ENCODE peak calls at places on chromosomes 2 and 18, in four cellular contexts. F is upper lobe of left lung, S is tibial nerve, M is heart left ventricle. Y is an unnamed sample.

GRCh38 chr2:111986116-111986900 is 68.8 kb upstream of the TMEM87B start:
- DNase-seq in M (no peak), S (no peak), F (no peak), Y (no peak)

GRCh38 chr2:152525277-152525838 is 190.4 kb downstream of the FMNL2 start:
- DNase-seq in S (no peak), M (no peak), F (peak; percentile 44), Y (no peak)

GRCh38 chr2:77521931-77522470 is at the start of gene LRRTM4:
- DNase-seq in S (peak; percentile 13), M (no peak), F (no peak), Y (no peak)

GRCh38 chr2:45000921-45001628 is 8.2 kb downstream of the SIX2 start:
- DNase-seq in S (no peak), M (no peak), F (no peak), Y (no peak)

GRCh38 chr18:6881034-6881800 is 151.7 kb downstream of the ARHGAP28 start:
- DNase-seq in S (peak; percentile 87), F (no peak), M (no peak), Y (no peak)

GRCh38 chr18:58438161-58438983 is 190.5 kb downstream of the ALPK2 start:
- DNase-seq in S (no peak), F (no peak), M (no peak), Y (no peak)

GRCh38 chr2:65300772-65301711 is 73.4 kb downstream of the ACTR2 start:
- DNase-seq in S (peak; percentile 28), F (peak; percentile 65), M (peak; percentile 79), Y (peak; percentile 74)

GRCh38 chr2:95305341-95306058 is 8.4 kb downstream of the KCNIP3 start:
- DNase-seq in M (no peak), S (no peak), F (peak; percentile 47), Y (no peak)

GRCh38 chr2:85771486-85771885 is 17.7 kb downstream of the ATOH8 start:
- DNase-seq in M (peak; percentile 13), S (no peak), F (no peak), Y (no peak)

GRCh38 chr2:216341151-216341550 is 31.1 kb downstream of the MARCHF4 start:
- DNase-seq in S (no peak), M (no peak), F (no peak), Y (no peak)

GRCh38 chr2:44715671-44716077 is 225.8 kb upstream of the SIX3 start:
- DNase-seq in S (no peak), F (no peak), M (no peak), Y (no peak)

GRCh38 chr2:157748371-157749132 is 119.9 kb upstream of the ACVR1C start:
- DNase-seq in S (no peak), F (no peak), M (no peak), Y (no peak)

GRCh38 chr2:238005528-238005927 is 38.7 kb downstream of the UBE2F start:
- DNase-seq in F (no peak), S (no peak), M (no peak), Y (no peak)

GRCh38 chr2:121360566-121361300 is 75.7 kb upstream of the TFCP2L1 start:
- DNase-seq in F (peak; percentile 73), S (no peak), M (no peak), Y (no peak)

GRCh38 chr2:88831792-88832248 is 140.3 kb downstream of the RPIA start:
- DNase-seq in F (peak; percentile 75), M (peak; percentile 76), S (peak; percentile 33), Y (peak; percentile 29)

GRCh38 chr2:237199577-237199976 is 113.9 kb downstream of the COPS8 start:
- DNase-seq in F (no peak), M (no peak), S (no peak), Y (no peak)

GRCh38 chr18:33375829-33376228 is 64.7 kb downstream of the CCDC178 start:
- DNase-seq in F (no peak), S (no peak), M (no peak), Y (no peak)

GRCh38 chr2:71778514-71779305 is 325.3 kb downstream of the DYSF start:
- DNase-seq in S (no peak), F (no peak), M (no peak), Y (no peak)

GRCh38 chr2:209985879-209986278 is 16.6 kb upstream of the RPE start:
- DNase-seq in F (no peak), S (no peak), M (no peak), Y (no peak)

GRCh38 chr18:8084160-8084559 is 517.0 kb downstream of the PTPRM start:
- DNase-seq in M (peak; percentile 51), F (no peak), S (peak; percentile 6), Y (no peak)

GRCh38 chr2:105294844-105295481 is 34.6 kb downstream of the TGFBRAP1 start:
- DNase-seq in F (no peak), M (no peak), S (no peak), Y (no peak)

DNA sequence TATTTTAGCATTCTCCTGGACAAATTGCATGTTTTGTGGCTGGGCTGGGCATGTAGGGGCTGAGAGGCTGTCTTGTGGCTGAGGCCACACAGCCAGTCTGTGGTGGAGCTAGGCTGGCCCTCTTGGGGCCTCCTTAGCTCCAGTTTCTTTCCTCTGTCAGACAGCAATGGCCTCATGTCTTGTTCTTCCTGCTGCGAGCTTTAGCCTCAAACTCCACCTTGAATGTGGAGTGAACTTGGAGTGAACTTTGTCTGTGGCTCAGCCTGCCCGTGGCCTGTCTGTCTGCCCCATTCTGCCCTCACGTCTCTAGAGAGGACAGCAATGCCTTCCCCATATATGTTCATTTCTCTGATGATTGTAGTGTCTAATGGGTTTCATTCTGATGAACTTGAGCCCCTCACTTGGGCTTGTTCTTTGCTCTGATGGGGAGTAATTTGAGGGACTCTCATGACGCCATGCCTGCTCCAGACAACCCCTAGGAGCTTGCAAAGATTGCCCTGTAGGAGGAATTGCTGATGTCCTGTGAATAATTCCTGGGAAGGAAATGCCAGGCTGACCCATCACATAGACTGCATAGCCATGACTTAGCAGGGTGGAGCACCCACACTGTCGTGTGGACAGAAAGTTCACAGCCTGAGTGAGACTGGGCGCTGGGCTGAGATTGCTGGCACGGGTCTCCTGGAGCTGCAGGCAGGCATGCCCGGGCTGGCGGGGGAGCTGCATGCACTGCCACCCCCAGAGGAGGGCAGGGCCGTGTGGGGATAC is 42.6 kb downstream of the ASAP2 start:
- DNase-seq in F (no peak), S (no peak), M (no peak), Y (no peak)
- TF ChIP-seq POLR2A in F (no peak), S (no peak), M (no peak), Y (no peak)

GRCh38 chr2:135525786-135526185 is 5.2 kb downstream of the ZRANB3 start:
- DNase-seq in F (no peak), S (no peak), M (no peak), Y (no peak)

GRCh38 chr2:135530313-135531230 is at the start of gene ZRANB3:
- DNase-seq in M (peak; percentile 91), F (peak; percentile 98), S (peak; percentile 94), Y (peak; percentile 58)

GRCh38 chr2:135528006-135528405 is 3.0 kb downstream of the ZRANB3 start:
- DNase-seq in S (no peak), M (no peak), F (no peak), Y (no peak)

GRCh38 chr2:135532581-135532980 is 1.3 kb downstream of the R3HDM1 start:
- DNase-seq in S (no peak), M (no peak), F (no peak), Y (no peak)

GRCh38 chr2:135531231-135532197 is at the start of gene R3HDM1:
- DNase-seq in M (peak; percentile 95), S (peak; percentile 100), F (peak; percentile 97), Y (peak; percentile 75)
- TF ChIP-seq POLR2A in M (no peak), S (peak; percentile 47), F (no peak), Y (peak; percentile 48)

DNA sequence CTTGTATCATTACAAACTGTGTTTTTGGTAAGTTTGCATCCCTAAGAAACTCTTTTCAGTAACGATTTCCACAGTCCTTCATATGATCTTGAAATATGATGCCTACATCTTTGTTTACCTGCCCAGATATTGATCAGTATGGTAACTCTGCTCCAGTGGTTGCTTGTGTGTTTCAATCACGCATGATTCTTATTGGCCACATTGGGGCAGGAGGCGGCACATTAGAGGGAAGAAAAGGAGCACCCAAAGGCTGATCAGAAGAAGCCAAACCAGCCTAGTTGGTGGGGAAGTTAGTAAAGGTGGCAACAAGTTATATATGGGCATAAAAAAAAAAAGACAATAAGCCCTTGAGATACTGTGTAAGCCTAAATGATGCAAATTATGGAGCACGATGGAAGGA is 158.9 kb downstream of the RHBDD1 start:
- DNase-seq in M (no peak), S (no peak), F (no peak), Y (no peak)
- TF ChIP-seq POLR2A in M (no peak), S (no peak), F (no peak), Y (no peak)

DNA sequence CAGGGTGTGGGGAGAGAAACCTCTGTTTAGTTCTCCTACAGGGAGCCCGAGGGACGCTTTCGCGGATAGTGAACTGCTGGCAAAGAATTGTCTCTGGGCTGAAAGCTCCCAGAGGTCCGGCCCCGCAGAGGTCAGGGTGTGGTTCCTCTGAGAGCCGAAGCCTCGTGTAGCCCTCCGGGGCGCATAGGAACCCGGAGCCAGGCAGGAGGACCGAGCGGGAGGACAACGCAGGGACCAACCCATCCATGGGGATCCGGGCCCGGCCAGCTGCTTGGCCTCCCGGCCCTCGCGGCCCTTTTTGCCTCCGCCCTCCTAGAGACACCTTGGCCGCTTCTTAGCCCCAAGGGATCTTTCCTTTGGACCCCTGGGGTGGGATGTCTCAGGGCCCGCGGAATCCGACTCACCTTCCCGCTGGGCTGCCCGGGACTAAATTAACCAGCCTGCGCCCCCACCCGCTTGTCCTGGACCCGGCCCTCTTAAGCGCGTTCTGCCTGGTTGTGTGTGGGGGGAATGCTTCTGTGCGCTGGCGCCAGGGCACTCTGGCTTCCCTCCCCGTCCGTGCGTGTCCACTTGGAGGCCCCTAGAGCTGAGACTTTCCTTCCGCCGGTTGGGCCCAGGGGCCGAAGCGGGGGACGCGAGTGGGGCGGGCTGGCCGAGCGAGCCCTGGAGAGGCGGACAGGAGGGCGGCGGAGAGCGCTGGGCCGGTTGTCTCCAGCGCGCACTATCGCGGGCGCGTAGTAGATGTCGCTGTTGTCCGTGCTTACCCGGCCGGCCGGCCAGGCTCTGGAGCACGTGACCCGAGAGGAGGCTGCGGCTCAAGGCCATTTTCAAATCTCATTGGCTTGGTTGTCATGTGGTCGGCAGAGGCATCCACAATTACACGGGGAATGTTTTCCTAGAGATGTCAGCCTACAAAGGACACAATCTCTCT is at the start of gene HOXD10:
- DNase-seq in S (no peak), M (no peak), F (no peak), Y (no peak)
- TF ChIP-seq POLR2A in S (no peak), M (no peak), F (no peak), Y (no peak)

GRCh38 chr2:73284296-73285161 is at the start of gene FBXO41:
- DNase-seq in F (no peak), M (peak; percentile 76), S (no peak), Y (peak; percentile 82)
- TF ChIP-seq POLR2A in F (no peak), M (no peak), S (no peak), Y (peak; percentile 71)

GRCh38 chr18:9949315-9949714 is 35.5 kb downstream of the VAPA start:
- DNase-seq in F (no peak), M (no peak), S (no peak), Y (no peak)

GRCh38 chr18:9949861-9950260 is 36.0 kb downstream of the VAPA start:
- DNase-seq in M (no peak), S (no peak), F (no peak), Y (no peak)

GRCh38 chr18:9951022-9951859 is 37.4 kb downstream of the VAPA start:
- DNase-seq in F (no peak), M (no peak), S (peak; percentile 27), Y (no peak)

GRCh38 chr18:9952633-9953416 is 39.0 kb downstream of the VAPA start:
- DNase-seq in S (no peak), M (no peak), F (no peak), Y (no peak)

GRCh38 chr18:9950289-9951016 is 36.6 kb downstream of the VAPA start:
- DNase-seq in F (no peak), S (no peak), M (no peak), Y (no peak)
- TF ChIP-seq POLR2A in F (no peak), S (no peak), M (no peak), Y (no peak)

Y was measured in GM12892.